ENCODE peak calls at places on chromosomes 1 and 21, in four cellular contexts. One of them, this sample, is unnamed.

GRCh38 chr1:223556414-223557124 is 108.9 kb downstream of the CAPN8 start:
- DNase-seq in GM12878: peak
- DNase-seq in K562: peak
- DNase-seq in HepG2: peak
- DNase-seq in this sample: peak

GRCh38 chr1:214638997-214639396 is 36.0 kb downstream of the CENPF start:
- DNase-seq in GM12878: no peak
- DNase-seq in K562: no peak
- DNase-seq in HepG2: no peak
- DNase-seq in this sample: no peak

GRCh38 chr1:70210820-70211219 is 5.4 kb upstream of the LRRC40 start:
- DNase-seq in GM12878: no peak
- DNase-seq in K562: no peak
- DNase-seq in HepG2: no peak
- DNase-seq in this sample: no peak

GRCh38 chr1:3467096-3468036 is 12.9 kb downstream of the ARHGEF16 start:
- DNase-seq in GM12878: no peak
- DNase-seq in K562: no peak
- DNase-seq in HepG2: no peak
- DNase-seq in this sample: no peak

GRCh38 chr1:74399249-74399648 is 113.2 kb downstream of the LRRC53 start:
- DNase-seq in GM12878: peak
- DNase-seq in K562: no peak
- DNase-seq in HepG2: no peak
- DNase-seq in this sample: no peak

GRCh38 chr1:3219005-3219724 is 150.2 kb downstream of the PRDM16 start:
- DNase-seq in GM12878: no peak
- DNase-seq in K562: no peak
- DNase-seq in HepG2: peak
- DNase-seq in this sample: no peak

GRCh38 chr1:22641906-22642636 is 1.4 kb upstream of the C1QC start:
- DNase-seq in GM12878: no peak
- DNase-seq in K562: peak
- DNase-seq in HepG2: peak
- DNase-seq in this sample: no peak

GRCh38 chr21:42061866-42062542 is 9.1 kb upstream of the UMODL1 start:
- DNase-seq in GM12878: no peak
- DNase-seq in K562: no peak
- DNase-seq in HepG2: no peak
- DNase-seq in this sample: no peak

GRCh38 chr1:199172286-199173124 is 533.7 kb downstream of the PTPRC start:
- DNase-seq in GM12878: no peak
- DNase-seq in K562: no peak
- DNase-seq in HepG2: no peak
- DNase-seq in this sample: no peak

GRCh38 chr1:153921803-153922075 is 1.0 kb downstream of the GATAD2B start:
- DNase-seq in GM12878: no peak
- DNase-seq in K562: no peak
- DNase-seq in HepG2: no peak
- DNase-seq in this sample: no peak

GRCh38 chr21:17513214-17514123 is 626 bp downstream of the CXADR start:
- DNase-seq in GM12878: no peak
- DNase-seq in K562: peak
- DNase-seq in HepG2: peak
- DNase-seq in this sample: peak

GRCh38 chr1:83942914-83943313 is 56.0 kb downstream of the TTLL7 start:
- DNase-seq in GM12878: no peak
- DNase-seq in K562: no peak
- DNase-seq in HepG2: no peak
- DNase-seq in this sample: no peak

GRCh38 chr1:248824301-248824700 is 1.4 kb downstream of the SH3BP5L start:
- DNase-seq in GM12878: no peak
- DNase-seq in K562: no peak
- DNase-seq in HepG2: no peak
- DNase-seq in this sample: no peak

GRCh38 chr1:111699268-111699667 is 39.9 kb downstream of the INKA2 start:
- DNase-seq in GM12878: no peak
- DNase-seq in K562: no peak
- DNase-seq in HepG2: no peak
- DNase-seq in this sample: no peak

GRCh38 chr1:171655215-171656116 is 3.0 kb upstream of the MYOC start:
- DNase-seq in GM12878: no peak
- DNase-seq in K562: peak
- DNase-seq in HepG2: peak
- DNase-seq in this sample: peak

GRCh38 chr21:45998276-45998701 is 16.7 kb downstream of the COL6A1 start:
- DNase-seq in GM12878: no peak
- DNase-seq in K562: no peak
- DNase-seq in HepG2: no peak
- DNase-seq in this sample: no peak

GRCh38 chr1:47231314-47232186 is 475 bp downstream of the TAL1 start:
- DNase-seq in GM12878: peak
- DNase-seq in K562: peak
- DNase-seq in HepG2: no peak
- DNase-seq in this sample: peak

GRCh38 chr1:100769906-100770646 is 50.5 kb downstream of the VCAM1 start:
- DNase-seq in GM12878: no peak
- DNase-seq in K562: no peak
- DNase-seq in HepG2: no peak
- DNase-seq in this sample: no peak

GRCh38 chr1:41020654-41021053 is 871 bp downstream of the SLFNL1 start:
- DNase-seq in GM12878: no peak
- DNase-seq in K562: no peak
- DNase-seq in HepG2: no peak
- DNase-seq in this sample: no peak

GRCh38 chr1:41023279-41023990 is 1.9 kb upstream of the SLFNL1 start:
- DNase-seq in GM12878: no peak
- DNase-seq in K562: peak
- DNase-seq in HepG2: peak
- DNase-seq in this sample: no peak

GRCh38 chr1:41022424-41022823 is 899 bp upstream of the SLFNL1 start:
- DNase-seq in GM12878: no peak
- DNase-seq in K562: no peak
- DNase-seq in HepG2: no peak
- DNase-seq in this sample: no peak

GRCh38 chr1:41020109-41020576 is 1.4 kb downstream of the SLFNL1 start:
- DNase-seq in GM12878: no peak
- DNase-seq in K562: no peak
- DNase-seq in HepG2: no peak
- DNase-seq in this sample: no peak

GRCh38 chr1:41021526-41022308 is at the start of gene SLFNL1:
- DNase-seq in GM12878: no peak
- DNase-seq in K562: no peak
- DNase-seq in HepG2: no peak
- DNase-seq in this sample: peak
- TF ChIP-seq HDAC6 in GM12878: no peak
- TF ChIP-seq HDAC6 in K562: no peak
- TF ChIP-seq HDAC6 in HepG2: no peak
- TF ChIP-seq HDAC6 in this sample: no peak

DNA sequence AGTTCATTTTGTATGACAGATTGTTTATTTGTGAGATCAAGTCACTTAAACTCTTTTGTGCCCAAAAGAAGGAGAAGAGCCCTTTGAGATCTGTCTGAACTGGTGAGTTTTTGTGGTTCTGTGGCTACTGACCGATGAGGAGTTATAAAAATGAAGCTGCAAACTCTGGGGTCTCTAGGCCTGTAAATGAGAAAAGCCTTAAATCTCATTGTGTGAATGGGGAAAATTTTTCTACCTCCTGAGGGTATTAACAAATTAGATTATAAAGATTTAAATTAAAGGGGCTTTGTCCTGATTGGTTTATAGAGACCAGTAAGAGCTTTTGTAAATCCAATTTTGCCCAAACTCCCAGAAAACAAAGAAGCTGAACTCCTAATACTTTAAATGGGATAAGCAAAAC is 9.7 kb upstream of the KLF17 start:
- DNase-seq in GM12878: no peak
- DNase-seq in K562: no peak
- DNase-seq in HepG2: no peak
- DNase-seq in this sample: no peak
- TF ChIP-seq HDAC6 in GM12878: no peak
- TF ChIP-seq HDAC6 in K562: no peak
- TF ChIP-seq HDAC6 in HepG2: no peak
- TF ChIP-seq HDAC6 in this sample: no peak

GRCh38 chr1:9551984-9552383 is 12.7 kb downstream of the SLC25A33 start:
- DNase-seq in GM12878: no peak
- DNase-seq in K562: no peak
- DNase-seq in HepG2: no peak
- DNase-seq in this sample: no peak

GRCh38 chr1:9555942-9556341 is 16.7 kb downstream of the SLC25A33 start:
- DNase-seq in GM12878: no peak
- DNase-seq in K562: no peak
- DNase-seq in HepG2: no peak
- DNase-seq in this sample: no peak

GRCh38 chr1:9557624-9558023 is 18.4 kb downstream of the SLC25A33 start:
- DNase-seq in GM12878: no peak
- DNase-seq in K562: no peak
- DNase-seq in HepG2: peak
- DNase-seq in this sample: no peak

GRCh38 chr1:9549955-9550546 is 10.8 kb downstream of the SLC25A33 start:
- DNase-seq in GM12878: no peak
- DNase-seq in K562: no peak
- DNase-seq in HepG2: peak
- DNase-seq in this sample: no peak

DNA sequence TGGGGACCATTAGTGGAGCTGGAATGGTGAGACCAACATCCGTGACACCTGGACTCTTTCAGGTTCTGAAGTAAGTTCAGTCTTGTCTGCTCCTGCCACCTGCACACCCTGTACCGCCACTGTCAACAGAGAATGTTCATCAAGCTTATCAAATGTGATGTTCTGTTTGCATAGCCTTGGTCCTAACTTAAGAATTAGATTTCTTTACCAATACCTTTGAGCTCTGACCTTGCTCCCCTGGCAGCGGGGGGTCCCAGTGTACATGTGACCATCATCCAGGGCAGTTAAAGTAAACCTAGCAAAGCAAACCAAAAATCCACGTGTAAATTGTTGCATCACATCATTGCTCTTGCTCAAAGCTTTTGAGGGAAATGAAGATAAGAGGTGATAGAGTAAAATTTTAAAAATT is 14.5 kb downstream of the SLC25A33 start:
- DNase-seq in GM12878: no peak
- DNase-seq in K562: no peak
- DNase-seq in HepG2: peak
- DNase-seq in this sample: no peak
- TF ChIP-seq HDAC6 in GM12878: no peak
- TF ChIP-seq HDAC6 in K562: no peak
- TF ChIP-seq HDAC6 in HepG2: no peak
- TF ChIP-seq HDAC6 in this sample: no peak

GRCh38 chr1:185732941-185733340 is 1.2 kb upstream of the HMCN1 start:
- DNase-seq in GM12878: no peak
- DNase-seq in K562: no peak
- DNase-seq in HepG2: no peak
- DNase-seq in this sample: no peak

GRCh38 chr1:185731446-185731845 is 2.7 kb upstream of the HMCN1 start:
- DNase-seq in GM12878: no peak
- DNase-seq in K562: no peak
- DNase-seq in HepG2: no peak
- DNase-seq in this sample: no peak

GRCh38 chr1:185735667-185736105 is 1.5 kb downstream of the HMCN1 start:
- DNase-seq in GM12878: no peak
- DNase-seq in K562: no peak
- DNase-seq in HepG2: no peak
- DNase-seq in this sample: no peak

GRCh38 chr1:185734929-185735666 is 907 bp downstream of the HMCN1 start:
- DNase-seq in GM12878: no peak
- DNase-seq in K562: no peak
- DNase-seq in HepG2: no peak
- DNase-seq in this sample: no peak

DNA sequence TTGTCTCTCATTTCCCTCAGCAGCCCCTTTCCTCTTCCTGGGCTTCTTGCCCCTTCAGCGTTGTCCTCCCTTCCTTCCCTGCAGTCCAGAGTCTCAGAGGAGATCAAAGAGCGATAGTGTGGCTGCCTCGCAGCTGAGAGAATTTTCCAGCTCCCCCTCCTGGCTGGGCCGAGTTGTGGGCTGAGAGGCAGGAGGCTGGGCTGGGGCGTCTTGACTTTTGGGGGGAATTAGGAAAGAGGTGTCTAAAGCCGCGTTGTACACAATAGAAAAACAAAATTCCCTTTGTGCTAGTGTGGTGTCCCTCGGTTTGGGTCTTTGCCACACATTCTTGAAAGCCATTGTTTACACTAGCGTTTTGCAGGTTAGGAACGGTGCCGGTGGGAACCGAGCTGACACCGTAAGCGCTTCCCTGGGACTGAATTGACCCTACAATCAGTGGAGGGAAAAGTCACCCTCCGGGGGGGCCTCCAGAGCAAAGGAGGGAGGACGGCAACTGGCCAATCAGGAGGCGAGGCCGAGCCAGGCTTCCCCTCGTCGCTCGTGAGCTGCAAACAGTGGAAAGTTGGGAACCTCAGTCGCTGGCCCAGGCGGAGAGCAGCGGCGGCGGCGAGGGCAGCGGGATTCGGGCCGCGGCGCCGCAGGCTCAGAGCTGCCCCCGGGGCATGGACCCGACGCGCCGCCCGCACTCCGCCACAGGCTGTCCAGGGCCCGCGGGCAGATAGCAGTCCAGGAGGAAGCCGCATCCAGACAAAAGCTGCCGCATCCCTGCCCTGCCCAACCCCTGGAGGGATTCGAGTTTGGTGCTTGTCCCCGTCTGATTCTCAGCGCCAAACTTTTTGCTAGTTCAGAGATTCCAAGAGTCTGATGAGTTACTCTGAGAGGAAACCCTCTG is at the start of gene HMCN1:
- DNase-seq in GM12878: no peak
- DNase-seq in K562: peak
- DNase-seq in HepG2: peak
- DNase-seq in this sample: peak
- TF ChIP-seq HDAC6 in GM12878: no peak
- TF ChIP-seq HDAC6 in K562: no peak
- TF ChIP-seq HDAC6 in HepG2: no peak
- TF ChIP-seq HDAC6 in this sample: no peak

GRCh38 chr1:244614113-244614836 is 38.7 kb upstream of the DESI2 start:
- DNase-seq in GM12878: no peak
- DNase-seq in K562: no peak
- DNase-seq in HepG2: no peak
- DNase-seq in this sample: no peak
- TF ChIP-seq HDAC6 in GM12878: no peak
- TF ChIP-seq HDAC6 in K562: no peak
- TF ChIP-seq HDAC6 in HepG2: no peak
- TF ChIP-seq HDAC6 in this sample: no peak

DNA sequence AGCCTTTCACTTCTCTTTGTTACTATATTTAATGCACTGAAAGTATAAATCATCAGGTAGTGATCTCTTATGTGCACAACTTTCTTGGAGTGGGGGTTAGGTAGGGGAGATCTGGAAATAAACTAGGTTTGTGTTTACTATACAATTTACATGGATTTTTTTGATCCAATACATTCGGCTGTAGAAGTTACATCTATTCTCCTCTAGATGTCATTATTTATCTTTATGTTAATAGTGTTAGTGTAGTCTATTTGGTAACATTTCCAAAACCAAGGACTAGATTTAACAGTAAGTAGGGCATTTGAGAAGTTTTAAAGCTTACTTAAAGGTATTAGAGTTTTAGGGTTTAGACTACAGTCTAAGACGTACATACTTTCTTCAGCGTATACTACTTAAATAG is 5.4 kb downstream of the VPS45 start:
- DNase-seq in GM12878: no peak
- DNase-seq in K562: no peak
- DNase-seq in HepG2: no peak
- DNase-seq in this sample: no peak
- TF ChIP-seq HDAC6 in GM12878: no peak
- TF ChIP-seq HDAC6 in K562: no peak
- TF ChIP-seq HDAC6 in HepG2: no peak
- TF ChIP-seq HDAC6 in this sample: no peak

GRCh38 chr1:42340898-42341297 is 5.9 kb upstream of the FOXJ3 start:
- DNase-seq in GM12878: no peak
- DNase-seq in K562: no peak
- DNase-seq in HepG2: no peak
- DNase-seq in this sample: no peak
- TF ChIP-seq HDAC6 in GM12878: no peak
- TF ChIP-seq HDAC6 in K562: no peak
- TF ChIP-seq HDAC6 in HepG2: no peak
- TF ChIP-seq HDAC6 in this sample: no peak